ENCODE peak calls at places on chromosome 15, in four cellular contexts. X, E, Z and B are unnamed samples.

GRCh38 chr15:67146875-67147381 is 81.5 kb downstream of the SMAD3 start:
- DNase-seq in X (peak; percentile 78), E (peak; percentile 20), Z (no peak), B (no peak)

GRCh38 chr15:72280751-72281150 is 8.4 kb upstream of the PARP6 start:
- DNase-seq in X (no peak), E (no peak), Z (no peak), B (no peak)

GRCh38 chr15:37536967-37537624 is 397.3 kb upstream of the TMCO5A start:
- DNase-seq in X (no peak), E (no peak), Z (no peak), B (no peak)

GRCh38 chr15:68372291-68372811 is 59.6 kb downstream of the ITGA11 start:
- DNase-seq in X (peak; percentile 73), E (no peak), Z (peak; percentile 22), B (peak; percentile 44)

GRCh38 chr15:80957976-80958375 is 31.6 kb downstream of the MESD start:
- DNase-seq in X (no peak), E (no peak), Z (no peak), B (no peak)

GRCh38 chr15:72599855-72600464 is 54.5 kb upstream of the GOLGA6B start:
- DNase-seq in X (no peak), E (peak; percentile 73), Z (no peak), B (peak; percentile 70)

GRCh38 chr15:85306946-85307686 is 73.3 kb upstream of the AKAP13 start:
- DNase-seq in X (no peak), E (no peak), Z (no peak), B (peak; percentile 65)

GRCh38 chr15:90637693-90638092 is 79.5 kb upstream of the BLM start:
- DNase-seq in X (no peak), E (no peak), Z (no peak), B (no peak)

GRCh38 chr15:40466426-40467259 is 4.1 kb upstream of the CHST14 start:
- DNase-seq in X (no peak), E (no peak), Z (no peak), B (no peak)

GRCh38 chr15:62753518-62754221 is 288.9 kb upstream of the TPM1 start:
- DNase-seq in X (no peak), E (no peak), Z (no peak), B (no peak)

GRCh38 chr15:69666441-69666882 is 213.8 kb downstream of the RPLP1 start:
- DNase-seq in X (no peak), E (no peak), Z (peak; percentile 56), B (peak; percentile 66)

GRCh38 chr15:37888356-37888755 is 46.1 kb upstream of the TMCO5A start:
- DNase-seq in X (no peak), E (no peak), Z (no peak), B (no peak)

GRCh38 chr15:55775316-55775715 is 32.4 kb upstream of the PRTG start:
- DNase-seq in X (peak; percentile 99), E (no peak), Z (no peak), B (no peak)

GRCh38 chr15:45197512-45197911 is 9.7 kb upstream of the SHF start:
- DNase-seq in X (no peak), E (no peak), Z (no peak), B (no peak)

GRCh38 chr15:52289629-52290081 is 5.9 kb downstream of the MYO5C start:
- DNase-seq in X (peak; percentile 54), E (no peak), Z (no peak), B (no peak)

GRCh38 chr15:69758291-69758771 is 305.7 kb downstream of the RPLP1 start:
- DNase-seq in X (no peak), E (peak; percentile 47), Z (peak; percentile 24), B (no peak)

GRCh38 chr15:40058476-40059140 is 19.6 kb upstream of the SRP14 start:
- DNase-seq in X (no peak), E (peak; percentile 35), Z (no peak), B (no peak)

GRCh38 chr15:63083046-63083445 is 38.6 kb upstream of the LACTB start:
- DNase-seq in X (peak; percentile 79), E (no peak), Z (no peak), B (no peak)

GRCh38 chr15:36887214-36888017 is 212.9 kb downstream of the MEIS2 start:
- DNase-seq in X (peak; percentile 94), E (no peak), Z (no peak), B (no peak)

GRCh38 chr15:93046120-93046519 is 42.9 kb downstream of the RGMA start:
- DNase-seq in X (no peak), E (no peak), Z (no peak), B (no peak)

GRCh38 chr15:74784854-74785715 is 3.2 kb downstream of the CSK start:
- DNase-seq in X (no peak), E (no peak), Z (no peak), B (peak; percentile 65)

GRCh38 chr15:38576837-38577236 is 12.2 kb upstream of the RASGRP1 start:
- DNase-seq in X (no peak), E (no peak), Z (no peak), B (no peak)

GRCh38 chr15:87942316-87942715 is 314.2 kb downstream of the NTRK3 start:
- DNase-seq in X (no peak), E (no peak), Z (no peak), B (no peak)

GRCh38 chr15:72796515-72797337 is 13.2 kb upstream of the ADPGK start:
- DNase-seq in X (peak; percentile 71), E (peak; percentile 70), Z (peak; percentile 60), B (peak; percentile 61)

GRCh38 chr15:42933886-42934667 is 13.5 kb upstream of the TTBK2 start:
- DNase-seq in X (no peak), E (no peak), Z (no peak), B (no peak)

GRCh38 chr15:79433610-79434009 is 1.5 kb downstream of the MINAR1 start:
- DNase-seq in X (peak; percentile 67), E (no peak), Z (no peak), B (no peak)

GRCh38 chr15:28269097-28269496 is 52.9 kb downstream of the HERC2 start:
- DNase-seq in X (no peak), E (no peak), Z (no peak), B (no peak)

GRCh38 chr15:78616506-78616905 is 4.3 kb downstream of the CHRNA3 start:
- DNase-seq in X (no peak), E (no peak), Z (no peak), B (no peak)

GRCh38 chr15:74497584-74497983 is 36.6 kb upstream of the UBL7 start:
- DNase-seq in X (no peak), E (no peak), Z (no peak), B (peak; percentile 87)

GRCh38 chr15:60798821-60799220 is 319.9 kb upstream of the ICE2 start:
- DNase-seq in X (no peak), E (peak; percentile 71), Z (peak; percentile 70), B (no peak)